ENCODE peak calls at places on chromosomes 7 and 10, in four cellular contexts. One of them, this sample, is unnamed.

GRCh38 chr10:75428434-75429158 is 2.8 kb upstream of the LRMDA start:
- DNase-seq in K562: no peak
- DNase-seq in HepG2: no peak
- DNase-seq in GM12878: peak
- DNase-seq in this sample: peak

GRCh38 chr10:126533644-126534043 is 136.8 kb downstream of the C10orf90 start:
- DNase-seq in K562: no peak
- DNase-seq in HepG2: no peak
- DNase-seq in GM12878: no peak
- DNase-seq in this sample: no peak

GRCh38 chr10:47364366-47364765 is 16.2 kb downstream of the RBP3 start:
- DNase-seq in K562: no peak
- DNase-seq in HepG2: no peak
- DNase-seq in GM12878: no peak
- DNase-seq in this sample: no peak

GRCh38 chr7:100723732-100724275 is 3.5 kb downstream of the EPO start:
- DNase-seq in K562: no peak
- DNase-seq in HepG2: peak
- DNase-seq in GM12878: no peak
- DNase-seq in this sample: no peak

GRCh38 chr10:24518981-24519597 is 204.6 kb downstream of the ARHGAP21 start:
- DNase-seq in K562: peak
- DNase-seq in HepG2: peak
- DNase-seq in GM12878: no peak
- DNase-seq in this sample: peak

GRCh38 chr7:155763122-155763521 is 49.1 kb downstream of the SHH start:
- DNase-seq in K562: no peak
- DNase-seq in HepG2: no peak
- DNase-seq in GM12878: no peak
- DNase-seq in this sample: no peak

GRCh38 chr10:44862917-44863316 is 48.2 kb upstream of the TMEM72 start:
- DNase-seq in K562: no peak
- DNase-seq in HepG2: no peak
- DNase-seq in GM12878: no peak
- DNase-seq in this sample: no peak

GRCh38 chr7:19958309-19958896 is 185.0 kb upstream of the TMEM196 start:
- DNase-seq in K562: no peak
- DNase-seq in HepG2: peak
- DNase-seq in GM12878: no peak
- DNase-seq in this sample: no peak

GRCh38 chr7:157139142-157140117 is 704 bp downstream of the UBE3C start:
- DNase-seq in K562: peak
- DNase-seq in HepG2: no peak
- DNase-seq in GM12878: no peak
- DNase-seq in this sample: no peak

GRCh38 chr10:124217906-124218769 is 124.7 kb upstream of the CHST15 start:
- DNase-seq in K562: no peak
- DNase-seq in HepG2: no peak
- DNase-seq in GM12878: no peak
- DNase-seq in this sample: no peak

GRCh38 chr10:77240959-77241358 is 396.6 kb downstream of the KCNMA1 start:
- DNase-seq in K562: no peak
- DNase-seq in HepG2: no peak
- DNase-seq in GM12878: no peak
- DNase-seq in this sample: no peak

GRCh38 chr7:103727982-103728610 is 261.4 kb downstream of the RELN start:
- DNase-seq in K562: no peak
- DNase-seq in HepG2: no peak
- DNase-seq in GM12878: no peak
- DNase-seq in this sample: no peak

GRCh38 chr10:22606164-22606614 is 108.2 kb downstream of the PIP4K2A start:
- DNase-seq in K562: peak
- DNase-seq in HepG2: peak
- DNase-seq in GM12878: peak
- DNase-seq in this sample: no peak

GRCh38 chr7:80826520-80827237 is 92.2 kb downstream of the SEMA3C start:
- DNase-seq in K562: no peak
- DNase-seq in HepG2: no peak
- DNase-seq in GM12878: no peak
- DNase-seq in this sample: no peak

GRCh38 chr7:4830176-4830575 is 31.7 kb downstream of the PAPOLB start:
- DNase-seq in K562: peak
- DNase-seq in HepG2: peak
- DNase-seq in GM12878: peak
- DNase-seq in this sample: peak

GRCh38 chr10:92123031-92123450 is 167.8 kb downstream of the CPEB3 start:
- DNase-seq in K562: no peak
- DNase-seq in HepG2: peak
- DNase-seq in GM12878: no peak
- DNase-seq in this sample: no peak

GRCh38 chr10:100562008-100562672 is 26.4 kb downstream of the HIF1AN start:
- DNase-seq in K562: peak
- DNase-seq in HepG2: peak
- DNase-seq in GM12878: peak
- DNase-seq in this sample: peak

GRCh38 chr10:70779088-70779487 is 6.1 kb downstream of the TBATA start:
- DNase-seq in K562: no peak
- DNase-seq in HepG2: no peak
- DNase-seq in GM12878: no peak
- DNase-seq in this sample: no peak

GRCh38 chr7:120190566-120190965 is 82.4 kb upstream of the KCND2 start:
- DNase-seq in K562: no peak
- DNase-seq in HepG2: no peak
- DNase-seq in GM12878: no peak
- DNase-seq in this sample: no peak

DNA sequence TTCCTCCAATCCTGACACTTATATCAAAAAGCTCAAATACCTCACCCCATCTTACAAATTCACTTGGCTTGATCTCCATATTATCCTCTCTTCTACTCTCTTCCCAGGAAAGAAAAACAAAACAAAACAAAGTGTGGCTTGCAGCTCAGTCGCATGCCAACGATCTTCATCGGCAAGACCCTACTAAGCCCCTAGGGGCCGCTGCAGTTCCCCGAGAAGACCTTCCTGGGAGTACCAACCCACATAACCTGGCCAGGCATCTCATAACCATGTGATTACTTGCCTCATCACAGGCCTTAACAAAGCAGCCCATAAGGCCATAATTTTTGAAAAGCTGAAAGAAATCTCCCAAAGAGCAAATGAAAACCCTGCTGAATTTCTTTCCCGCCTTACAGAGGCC is 103.7 kb downstream of the ZNF92 start:
- DNase-seq in K562: peak
- DNase-seq in HepG2: peak
- DNase-seq in GM12878: no peak
- DNase-seq in this sample: peak
- TF ChIP-seq FOXM1 in K562: no peak
- TF ChIP-seq FOXM1 in HepG2: no peak
- TF ChIP-seq FOXM1 in GM12878: no peak
- TF ChIP-seq FOXM1 in this sample: no peak

DNA sequence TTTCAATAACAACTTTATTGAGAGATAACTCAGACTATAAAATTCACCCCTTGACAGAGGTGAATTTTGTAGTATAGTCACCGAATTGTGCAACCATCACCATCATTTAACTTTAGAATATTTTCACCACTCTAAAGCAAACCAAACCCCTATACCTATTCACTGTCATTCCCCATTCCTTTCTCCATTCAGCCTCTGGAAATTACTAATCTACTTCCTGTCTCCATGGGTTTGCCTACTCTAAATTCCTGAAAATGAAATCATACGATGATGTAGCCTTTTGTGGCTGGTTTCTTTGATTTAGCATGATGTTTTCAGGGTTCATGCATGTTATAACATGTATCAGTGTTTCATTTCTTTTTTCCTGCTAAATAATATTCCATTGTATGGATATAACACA is 15.6 kb upstream of the LMTK2 start:
- DNase-seq in K562: no peak
- DNase-seq in HepG2: no peak
- DNase-seq in GM12878: no peak
- DNase-seq in this sample: no peak
- TF ChIP-seq FOXK2 in K562: no peak
- TF ChIP-seq FOXK2 in HepG2: no peak
- TF ChIP-seq FOXK2 in GM12878: no peak
- TF ChIP-seq FOXK2 in this sample: no peak

DNA sequence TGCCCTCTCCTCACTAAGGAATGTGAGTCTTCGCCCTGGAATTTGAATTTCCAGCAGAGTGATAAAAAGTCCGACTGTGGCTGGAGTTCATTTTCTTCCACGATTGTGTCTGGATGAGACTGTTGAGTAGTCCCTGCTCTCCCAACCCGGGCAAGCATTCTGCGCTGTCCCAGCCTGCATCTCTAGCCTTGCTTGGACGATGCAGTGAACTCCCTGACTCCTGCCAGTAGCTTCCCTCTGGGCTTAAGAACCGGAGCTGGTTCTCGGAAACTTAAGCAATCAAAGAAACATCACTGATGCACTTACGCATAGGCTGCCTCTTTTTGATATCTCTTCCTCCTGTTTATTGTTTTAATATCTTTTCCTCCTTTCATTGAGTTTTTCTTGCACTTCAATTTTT is 116.0 kb upstream of the FZD8 start:
- DNase-seq in K562: no peak
- DNase-seq in HepG2: no peak
- DNase-seq in GM12878: no peak
- DNase-seq in this sample: no peak
- TF ChIP-seq FOXM1 in K562: no peak
- TF ChIP-seq FOXM1 in HepG2: no peak
- TF ChIP-seq FOXM1 in GM12878: no peak
- TF ChIP-seq FOXM1 in this sample: no peak

GRCh38 chr10:67670401-67670800 is 25.6 kb downstream of the CTNNA3 start:
- DNase-seq in K562: no peak
- DNase-seq in HepG2: no peak
- DNase-seq in GM12878: no peak
- DNase-seq in this sample: no peak
- TF ChIP-seq FOXK2 in K562: no peak
- TF ChIP-seq FOXK2 in HepG2: no peak
- TF ChIP-seq FOXK2 in GM12878: no peak
- TF ChIP-seq FOXK2 in this sample: no peak

GRCh38 chr10:113091921-113092320 is 141.9 kb downstream of the TCF7L2 start:
- DNase-seq in K562: peak
- DNase-seq in HepG2: no peak
- DNase-seq in GM12878: no peak
- DNase-seq in this sample: no peak

GRCh38 chr10:113096111-113097045 is 146.3 kb downstream of the TCF7L2 start:
- DNase-seq in K562: no peak
- DNase-seq in HepG2: no peak
- DNase-seq in GM12878: no peak
- DNase-seq in this sample: no peak

GRCh38 chr10:113095419-113095818 is 145.4 kb downstream of the TCF7L2 start:
- DNase-seq in K562: no peak
- DNase-seq in HepG2: no peak
- DNase-seq in GM12878: no peak
- DNase-seq in this sample: no peak

GRCh38 chr10:113093188-113094113 is 143.4 kb downstream of the TCF7L2 start:
- DNase-seq in K562: no peak
- DNase-seq in HepG2: peak
- DNase-seq in GM12878: peak
- DNase-seq in this sample: no peak

GRCh38 chr10:113094114-113094486 is 144.1 kb downstream of the TCF7L2 start:
- DNase-seq in K562: no peak
- DNase-seq in HepG2: no peak
- DNase-seq in GM12878: peak
- DNase-seq in this sample: no peak
- TF ChIP-seq FOXM1 in K562: no peak
- TF ChIP-seq FOXM1 in HepG2: no peak
- TF ChIP-seq FOXM1 in GM12878: peak
- TF ChIP-seq FOXM1 in this sample: no peak

GRCh38 chr10:13792011-13792410 is 205.2 kb downstream of the PRPF18 start:
- DNase-seq in K562: no peak
- DNase-seq in HepG2: no peak
- DNase-seq in GM12878: no peak
- DNase-seq in this sample: no peak
- TF ChIP-seq FOXK2 in K562: no peak
- TF ChIP-seq FOXK2 in HepG2: no peak
- TF ChIP-seq FOXK2 in GM12878: no peak
- TF ChIP-seq FOXK2 in this sample: no peak

DNA sequence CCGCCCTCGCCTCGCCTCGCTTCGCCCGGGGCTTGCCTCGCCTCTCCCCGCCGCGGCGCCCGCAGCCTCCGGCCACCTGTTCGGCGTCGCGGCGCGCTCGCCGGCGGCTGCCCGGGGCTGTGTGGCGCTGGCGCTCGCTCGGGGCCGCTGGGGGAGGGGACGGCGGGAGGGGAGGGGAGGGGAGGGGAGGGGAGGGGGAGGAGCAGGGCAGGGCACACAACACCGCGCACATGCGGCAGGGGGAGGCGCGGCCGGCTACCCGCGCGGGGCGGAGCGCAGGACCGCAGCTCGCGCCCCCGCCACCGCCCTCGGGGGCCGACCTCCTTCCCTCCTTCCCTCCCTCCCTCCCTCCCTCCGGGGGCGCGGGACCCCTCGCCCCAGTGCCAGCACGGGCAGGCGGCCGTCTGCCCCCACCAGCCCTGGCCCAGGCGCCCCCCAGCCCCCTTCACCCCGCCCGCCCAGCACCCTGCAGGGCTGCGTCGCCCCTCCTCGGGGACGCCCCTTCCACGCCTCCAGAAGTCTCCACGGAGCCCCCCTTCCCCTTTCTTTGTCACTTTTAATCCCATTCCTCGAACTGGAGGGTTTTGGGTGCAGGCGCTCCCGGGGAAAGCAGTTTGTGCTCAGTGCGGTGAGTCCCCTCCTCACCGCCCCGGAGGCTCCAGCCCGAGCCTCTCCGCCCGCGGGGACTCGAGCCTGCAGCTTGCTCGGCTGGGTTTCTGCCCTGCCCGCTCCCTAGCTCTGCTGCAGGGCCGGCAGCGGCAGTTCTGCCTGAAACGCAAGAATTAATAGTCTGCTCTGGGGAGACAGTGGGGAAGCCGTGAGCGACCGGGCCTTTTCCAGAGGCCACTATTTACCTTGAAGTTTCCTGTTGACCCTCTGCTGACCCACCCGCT is at the start of gene PARD3:
- DNase-seq in K562: peak
- DNase-seq in HepG2: peak
- DNase-seq in GM12878: no peak
- DNase-seq in this sample: peak
- TF ChIP-seq FOXM1 in K562: no peak
- TF ChIP-seq FOXM1 in HepG2: no peak
- TF ChIP-seq FOXM1 in GM12878: no peak
- TF ChIP-seq FOXM1 in this sample: no peak

This sample was measured in HEK293T.